ENCODE peak calls at places on chromosome 22, in five cellular contexts. B, X, P, C and U are unnamed samples.

GRCh38 chr22:49685116-49685515 is 142.6 kb downstream of the BRD1 start:
- DNase-seq in B (no peak), P (no peak), C (no peak), X (no peak), U (no peak)

GRCh38 chr22:16970446-16970845 is 37.6 kb downstream of the GAB4 start:
- DNase-seq in B (no peak), C (no peak), P (no peak), X (no peak), U (no peak)

GRCh38 chr22:48265000-48265625 is 1502.7 kb downstream of the TBC1D22A start:
- DNase-seq in X (no peak), C (no peak), P (no peak), B (no peak), U (no peak)

GRCh38 chr22:48888466-48889208 is 939.0 kb downstream of the BRD1 start:
- DNase-seq in B (no peak), X (no peak), P (no peak), C (no peak), U (no peak)

GRCh38 chr22:26907366-26907765 is 250.0 kb downstream of the MIAT start:
- DNase-seq in P (no peak), B (no peak), C (no peak), X (no peak), U (no peak)

GRCh38 chr22:31504282-31504681 is 7.9 kb downstream of the SFI1 start:
- DNase-seq in B (no peak), C (no peak), P (no peak), X (no peak), U (peak; percentile 43)

GRCh38 chr22:36352775-36353507 is 34.8 kb downstream of the MYH9 start:
- DNase-seq in B (no peak), C (no peak), P (peak; percentile 87), X (peak; percentile 82), U (no peak)

GRCh38 chr22:44192098-44192810 is 11.5 kb downstream of the PARVG start:
- DNase-seq in B (no peak), P (peak; percentile 39), C (no peak), X (no peak), U (no peak)

GRCh38 chr22:26724414-26724813 is 67.0 kb downstream of the MIAT start:
- DNase-seq in B (no peak), P (no peak), X (no peak), C (no peak), U (no peak)

GRCh38 chr22:48907591-48907990 is 920.1 kb downstream of the BRD1 start:
- DNase-seq in P (no peak), X (no peak), C (no peak), B (no peak), U (no peak)

GRCh38 chr22:34416321-34416900 is 496.1 kb upstream of the LARGE1 start:
- DNase-seq in B (no peak), C (no peak), X (no peak), P (no peak), U (no peak)

GRCh38 chr22:39622881-39623367 is 52.4 kb downstream of the CACNA1I start:
- DNase-seq in B (no peak), P (no peak), X (peak; percentile 51), C (peak; percentile 26), U (peak; percentile 45)

GRCh38 chr22:22771696-22772377 is 115.8 kb upstream of the IGLL5 start:
- DNase-seq in B (no peak), P (no peak), X (no peak), C (no peak), U (no peak)

GRCh38 chr22:37696657-37697539 is at the start of gene TRIOBP:
- DNase-seq in B (peak; percentile 58), X (peak; percentile 78), P (peak; percentile 84), C (peak; percentile 67), U (peak; percentile 92)

GRCh38 chr22:17269607-17270261 is 50.5 kb upstream of the ADA2 start:
- DNase-seq in X (no peak), B (no peak), C (no peak), P (no peak), U (no peak)